ENCODE peak calls at places on chromosomes 7 and 10, in six cellular contexts. One of them, this sample, is unnamed.

GRCh38 chr7:157521752-157522151 is 184.9 kb downstream of the DNAJB6 start:
- DNase-seq in astrocyte of the spinal cord: no peak
- DNase-seq in mammary epithelial cell: no peak
- DNase-seq in lower lobe of right lung: no peak
- DNase-seq in GM23338: no peak
- DNase-seq in pancreas: no peak
- DNase-seq in this sample: no peak

GRCh38 chr7:76069238-76069638 is 21.3 kb downstream of the MDH2 start:
- DNase-seq in pancreas: no peak
- DNase-seq in mammary epithelial cell: peak
- DNase-seq in lower lobe of right lung: peak
- DNase-seq in astrocyte of the spinal cord: peak
- DNase-seq in GM23338: peak
- DNase-seq in this sample: peak

GRCh38 chr7:114759347-114760062 is 162.4 kb upstream of the MDFIC start:
- DNase-seq in mammary epithelial cell: peak
- DNase-seq in GM23338: no peak
- DNase-seq in lower lobe of right lung: no peak
- DNase-seq in astrocyte of the spinal cord: peak
- DNase-seq in pancreas: no peak
- DNase-seq in this sample: peak

GRCh38 chr7:141335164-141335563 is 216.0 kb upstream of the AGK start:
- DNase-seq in lower lobe of right lung: no peak
- DNase-seq in astrocyte of the spinal cord: no peak
- DNase-seq in pancreas: no peak
- DNase-seq in GM23338: no peak
- DNase-seq in mammary epithelial cell: no peak
- DNase-seq in this sample: no peak

GRCh38 chr7:105013818-105014724 is at the start of gene KMT2E:
- DNase-seq in GM23338: peak
- DNase-seq in mammary epithelial cell: peak
- DNase-seq in pancreas: peak
- DNase-seq in lower lobe of right lung: peak
- DNase-seq in astrocyte of the spinal cord: peak
- DNase-seq in this sample: peak

GRCh38 chr7:27745064-27745583 is 5.2 kb downstream of the TAX1BP1 start:
- DNase-seq in mammary epithelial cell: peak
- DNase-seq in astrocyte of the spinal cord: peak
- DNase-seq in pancreas: no peak
- DNase-seq in lower lobe of right lung: no peak
- DNase-seq in GM23338: peak
- DNase-seq in this sample: peak

GRCh38 chr10:2278391-2278790 is 541.1 kb upstream of the ADARB2 start:
- DNase-seq in astrocyte of the spinal cord: no peak
- DNase-seq in lower lobe of right lung: no peak
- DNase-seq in pancreas: no peak
- DNase-seq in mammary epithelial cell: no peak
- DNase-seq in GM23338: no peak
- DNase-seq in this sample: no peak

GRCh38 chr10:120514035-120514620 is 57.1 kb downstream of the PLPP4 start:
- DNase-seq in GM23338: peak
- DNase-seq in mammary epithelial cell: peak
- DNase-seq in pancreas: no peak
- DNase-seq in astrocyte of the spinal cord: peak
- DNase-seq in lower lobe of right lung: no peak
- DNase-seq in this sample: peak

GRCh38 chr10:38054361-38054797 is 39.8 kb upstream of the ZNF37A start:
- DNase-seq in GM23338: no peak
- DNase-seq in mammary epithelial cell: peak
- DNase-seq in pancreas: no peak
- DNase-seq in lower lobe of right lung: no peak
- DNase-seq in astrocyte of the spinal cord: peak
- DNase-seq in this sample: peak

GRCh38 chr7:155124706-155125105 is 54.6 kb downstream of the HTR5A start:
- DNase-seq in lower lobe of right lung: no peak
- DNase-seq in pancreas: no peak
- DNase-seq in mammary epithelial cell: no peak
- DNase-seq in GM23338: no peak
- DNase-seq in astrocyte of the spinal cord: no peak
- DNase-seq in this sample: no peak

GRCh38 chr7:12210179-12211053 is 678 bp upstream of the TMEM106B start:
- DNase-seq in pancreas: peak
- DNase-seq in mammary epithelial cell: no peak
- DNase-seq in lower lobe of right lung: peak
- DNase-seq in astrocyte of the spinal cord: no peak
- DNase-seq in GM23338: peak
- DNase-seq in this sample: no peak

GRCh38 chr7:7104314-7104698 is 78.0 kb upstream of the C1GALT1 start:
- DNase-seq in lower lobe of right lung: no peak
- DNase-seq in astrocyte of the spinal cord: no peak
- DNase-seq in pancreas: no peak
- DNase-seq in mammary epithelial cell: no peak
- DNase-seq in GM23338: no peak
- DNase-seq in this sample: no peak

GRCh38 chr7:90119178-90119971 is 34.9 kb upstream of the STEAP1 start:
- DNase-seq in astrocyte of the spinal cord: peak
- DNase-seq in GM23338: peak
- DNase-seq in mammary epithelial cell: peak
- DNase-seq in lower lobe of right lung: peak
- DNase-seq in pancreas: peak
- DNase-seq in this sample: peak

GRCh38 chr7:54788664-54789063 is 29.7 kb upstream of the SEC61G start:
- DNase-seq in GM23338: peak
- DNase-seq in astrocyte of the spinal cord: peak
- DNase-seq in lower lobe of right lung: no peak
- DNase-seq in mammary epithelial cell: peak
- DNase-seq in pancreas: no peak
- DNase-seq in this sample: peak

GRCh38 chr7:155544485-155544884 is 1.9 kb downstream of the CNPY1 start:
- DNase-seq in GM23338: no peak
- DNase-seq in lower lobe of right lung: no peak
- DNase-seq in mammary epithelial cell: no peak
- DNase-seq in astrocyte of the spinal cord: no peak
- DNase-seq in pancreas: no peak
- DNase-seq in this sample: no peak

GRCh38 chr7:15829689-15830088 is 143.2 kb upstream of the MEOX2 start:
- DNase-seq in mammary epithelial cell: no peak
- DNase-seq in GM23338: no peak
- DNase-seq in lower lobe of right lung: no peak
- DNase-seq in astrocyte of the spinal cord: no peak
- DNase-seq in pancreas: no peak
- DNase-seq in this sample: peak

GRCh38 chr7:157903715-157904114 is 566.9 kb downstream of the DNAJB6 start:
- DNase-seq in mammary epithelial cell: no peak
- DNase-seq in GM23338: no peak
- DNase-seq in astrocyte of the spinal cord: no peak
- DNase-seq in lower lobe of right lung: no peak
- DNase-seq in pancreas: no peak
- DNase-seq in this sample: no peak

GRCh38 chr10:93796167-93796566 is 38.4 kb downstream of the LGI1 start:
- DNase-seq in astrocyte of the spinal cord: no peak
- DNase-seq in lower lobe of right lung: no peak
- DNase-seq in pancreas: no peak
- DNase-seq in mammary epithelial cell: no peak
- DNase-seq in GM23338: no peak
- DNase-seq in this sample: no peak

GRCh38 chr7:112422842-112423496 is 27.3 kb upstream of the IFRD1 start:
- DNase-seq in pancreas: peak
- DNase-seq in GM23338: peak
- DNase-seq in astrocyte of the spinal cord: peak
- DNase-seq in mammary epithelial cell: peak
- DNase-seq in lower lobe of right lung: peak
- DNase-seq in this sample: peak

GRCh38 chr7:73770002-73770859 is at the start of gene CLDN3:
- DNase-seq in GM23338: peak
- DNase-seq in lower lobe of right lung: peak
- DNase-seq in mammary epithelial cell: peak
- DNase-seq in astrocyte of the spinal cord: no peak
- DNase-seq in pancreas: peak
- DNase-seq in this sample: no peak

GRCh38 chr7:94391716-94392390 is 2.8 kb upstream of the COL1A2 start:
- DNase-seq in pancreas: no peak
- DNase-seq in astrocyte of the spinal cord: peak
- DNase-seq in mammary epithelial cell: no peak
- DNase-seq in lower lobe of right lung: no peak
- DNase-seq in GM23338: peak
- DNase-seq in this sample: peak

GRCh38 chr7:15441915-15442314 is 119.9 kb downstream of the AGMO start:
- DNase-seq in GM23338: no peak
- DNase-seq in astrocyte of the spinal cord: no peak
- DNase-seq in lower lobe of right lung: no peak
- DNase-seq in pancreas: no peak
- DNase-seq in mammary epithelial cell: no peak
- DNase-seq in this sample: no peak

GRCh38 chr10:132459252-132460028 is 62.4 kb downstream of the PWWP2B start:
- DNase-seq in mammary epithelial cell: no peak
- DNase-seq in astrocyte of the spinal cord: no peak
- DNase-seq in GM23338: no peak
- DNase-seq in lower lobe of right lung: peak
- DNase-seq in pancreas: peak
- DNase-seq in this sample: no peak

GRCh38 chr7:31051598-31052503 is at the start of gene ADCYAP1R1:
- DNase-seq in pancreas: no peak
- DNase-seq in astrocyte of the spinal cord: no peak
- DNase-seq in GM23338: peak
- DNase-seq in lower lobe of right lung: no peak
- DNase-seq in mammary epithelial cell: no peak
- DNase-seq in this sample: no peak

GRCh38 chr7:1977876-1978441 is 254.8 kb downstream of the MAD1L1 start:
- DNase-seq in astrocyte of the spinal cord: no peak
- DNase-seq in lower lobe of right lung: peak
- DNase-seq in GM23338: no peak
- DNase-seq in mammary epithelial cell: no peak
- DNase-seq in pancreas: no peak
- DNase-seq in this sample: no peak

GRCh38 chr7:156919132-156919713 is 26.2 kb upstream of the LMBR1 start:
- DNase-seq in astrocyte of the spinal cord: no peak
- DNase-seq in mammary epithelial cell: no peak
- DNase-seq in GM23338: no peak
- DNase-seq in pancreas: peak
- DNase-seq in lower lobe of right lung: no peak
- DNase-seq in this sample: no peak

GRCh38 chr7:106053109-106053508 is 59.0 kb downstream of the SYPL1 start:
- DNase-seq in pancreas: no peak
- DNase-seq in GM23338: no peak
- DNase-seq in astrocyte of the spinal cord: no peak
- DNase-seq in lower lobe of right lung: no peak
- DNase-seq in mammary epithelial cell: no peak
- DNase-seq in this sample: no peak

GRCh38 chr7:77538908-77539212 is 1.8 kb downstream of the PTPN12 start:
- DNase-seq in pancreas: no peak
- DNase-seq in lower lobe of right lung: no peak
- DNase-seq in astrocyte of the spinal cord: no peak
- DNase-seq in GM23338: no peak
- DNase-seq in mammary epithelial cell: no peak
- DNase-seq in this sample: no peak
- H3K4me3 ChIP-seq in pancreas: peak
- H3K4me3 ChIP-seq in lower lobe of right lung: peak
- H3K4me3 ChIP-seq in astrocyte of the spinal cord: peak
- H3K4me3 ChIP-seq in GM23338: peak
- H3K4me3 ChIP-seq in mammary epithelial cell: peak
- H3K4me3 ChIP-seq in this sample: peak

GRCh38 chr10:100570518-100570865 is 34.7 kb downstream of the HIF1AN start:
- DNase-seq in astrocyte of the spinal cord: no peak
- DNase-seq in mammary epithelial cell: no peak
- DNase-seq in lower lobe of right lung: no peak
- DNase-seq in pancreas: no peak
- DNase-seq in GM23338: no peak
- DNase-seq in this sample: no peak

GRCh38 chr10:100567826-100568225 is 32.1 kb downstream of the HIF1AN start:
- DNase-seq in lower lobe of right lung: no peak
- DNase-seq in GM23338: no peak
- DNase-seq in mammary epithelial cell: no peak
- DNase-seq in pancreas: no peak
- DNase-seq in astrocyte of the spinal cord: no peak
- DNase-seq in this sample: no peak

GRCh38 chr10:100571069-100571817 is 35.5 kb downstream of the HIF1AN start:
- DNase-seq in GM23338: no peak
- DNase-seq in astrocyte of the spinal cord: no peak
- DNase-seq in mammary epithelial cell: no peak
- DNase-seq in lower lobe of right lung: no peak
- DNase-seq in pancreas: no peak
- DNase-seq in this sample: no peak

GRCh38 chr10:100568937-100569336 is 33.2 kb downstream of the HIF1AN start:
- DNase-seq in GM23338: no peak
- DNase-seq in pancreas: no peak
- DNase-seq in mammary epithelial cell: no peak
- DNase-seq in lower lobe of right lung: no peak
- DNase-seq in astrocyte of the spinal cord: no peak
- DNase-seq in this sample: no peak

GRCh38 chr10:100569687-100570517 is 34.2 kb downstream of the HIF1AN start:
- DNase-seq in pancreas: no peak
- DNase-seq in lower lobe of right lung: no peak
- DNase-seq in astrocyte of the spinal cord: no peak
- DNase-seq in GM23338: peak
- DNase-seq in mammary epithelial cell: no peak
- DNase-seq in this sample: no peak
- TF ChIP-seq CTCF in pancreas: no peak
- TF ChIP-seq CTCF in lower lobe of right lung: no peak
- TF ChIP-seq CTCF in astrocyte of the spinal cord: peak
- TF ChIP-seq CTCF in GM23338: peak
- TF ChIP-seq CTCF in mammary epithelial cell: no peak
- TF ChIP-seq CTCF in this sample: no peak

DNA sequence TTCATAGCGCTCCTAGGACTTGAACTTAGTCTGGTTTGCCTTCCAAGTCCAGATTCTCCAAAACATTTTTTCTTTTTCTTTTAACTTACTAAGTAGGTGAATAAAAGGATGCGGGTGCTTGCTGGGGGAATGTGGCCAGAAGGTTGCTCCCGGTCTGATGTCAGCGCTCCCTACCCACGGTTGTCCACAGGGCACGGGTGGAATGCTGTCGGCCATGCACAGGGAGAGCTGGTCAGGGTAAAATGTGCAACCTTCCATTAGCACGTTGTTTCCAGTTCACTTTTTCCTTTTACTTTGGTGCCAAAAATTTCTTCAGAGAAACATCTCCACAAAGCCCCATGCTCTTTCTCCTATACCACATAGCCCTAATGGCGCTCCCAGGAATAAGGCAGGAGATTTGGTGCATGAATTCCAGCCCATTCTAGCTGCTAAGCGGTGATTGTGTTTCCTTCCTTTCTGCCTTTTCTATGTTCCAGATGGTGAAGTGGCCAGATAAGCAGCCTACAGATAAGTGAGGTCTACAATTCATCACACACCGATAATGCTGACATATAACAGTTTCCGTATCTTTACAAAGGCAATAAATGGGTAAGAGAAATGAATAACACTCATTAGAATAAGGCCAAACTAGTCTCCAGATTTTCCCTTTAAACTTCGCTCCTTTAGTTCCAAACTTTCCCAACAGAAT is 138.2 kb upstream of the FGFR2 start:
- DNase-seq in mammary epithelial cell: no peak
- DNase-seq in lower lobe of right lung: no peak
- DNase-seq in GM23338: no peak
- DNase-seq in astrocyte of the spinal cord: no peak
- DNase-seq in pancreas: no peak
- DNase-seq in this sample: no peak
- H3K4me3 ChIP-seq in mammary epithelial cell: no peak
- H3K4me3 ChIP-seq in lower lobe of right lung: no peak
- H3K4me3 ChIP-seq in GM23338: no peak
- H3K4me3 ChIP-seq in astrocyte of the spinal cord: no peak
- H3K4me3 ChIP-seq in pancreas: no peak
- H3K4me3 ChIP-seq in this sample: no peak

GRCh38 chr10:27356738-27357137 is 116.1 kb upstream of the ACBD5 start:
- DNase-seq in GM23338: no peak
- DNase-seq in pancreas: no peak
- DNase-seq in astrocyte of the spinal cord: no peak
- DNase-seq in mammary epithelial cell: no peak
- DNase-seq in lower lobe of right lung: no peak
- DNase-seq in this sample: no peak
- TF ChIP-seq CTCF in GM23338: no peak
- TF ChIP-seq CTCF in pancreas: no peak
- TF ChIP-seq CTCF in astrocyte of the spinal cord: no peak
- TF ChIP-seq CTCF in mammary epithelial cell: no peak
- TF ChIP-seq CTCF in lower lobe of right lung: no peak
- TF ChIP-seq CTCF in this sample: no peak